ENCODE peak calls at places on chromosomes 3 and 15, in five cellular contexts. G is neural progenitor cell, J is iPS DF 6.9, P is cardiac muscle cell, N is heart left ventricle. V is an unnamed sample.

GRCh38 chr15:92892201-92892555 is 7.9 kb upstream of the CHD2 start:
- DNase-seq in G (no peak), J (no peak), P (no peak), N (no peak), V (no peak)

GRCh38 chr15:93058904-93059427 is 30.0 kb downstream of the RGMA start:
- DNase-seq in G (no peak), J (no peak), P (no peak), N (no peak), V (no peak)

GRCh38 chr3:65439641-65440040 is 599.1 kb downstream of the MAGI1 start:
- DNase-seq in G (peak), J (peak), P (peak), N (no peak), V (no peak)

GRCh38 chr15:99426431-99427105 is 139.2 kb upstream of the MEF2A start:
- DNase-seq in G (no peak), J (no peak), P (no peak), N (peak), V (no peak)

GRCh38 chr3:123324880-123325765 is 123.4 kb downstream of the SEC22A start:
- DNase-seq in G (no peak), J (no peak), P (no peak), N (peak), V (no peak)

GRCh38 chr3:62128028-62128427 is 245.3 kb downstream of the FEZF2 start:
- DNase-seq in G (no peak), J (no peak), P (peak), N (no peak), V (no peak)

GRCh38 chr15:75532413-75533250 is 46.5 kb downstream of the PTPN9 start:
- DNase-seq in G (peak), J (peak), P (peak), N (peak), V (peak)

GRCh38 chr3:36993326-36994283 is at the start of gene MLH1:
- DNase-seq in G (peak), J (peak), P (peak), N (peak), V (peak)

GRCh38 chr3:71172951-71173350 is 410.6 kb downstream of the FOXP1 start:
- DNase-seq in G (no peak), J (no peak), P (peak), N (no peak), V (no peak)

GRCh38 chr3:128591728-128592426 is 58.7 kb downstream of the RPN1 start:
- DNase-seq in G (no peak), J (no peak), P (no peak), N (no peak), V (no peak)

GRCh38 chr15:92938387-92938786 is 38.3 kb downstream of the CHD2 start:
- DNase-seq in G (no peak), J (no peak), P (no peak), N (no peak), V (no peak)

GRCh38 chr15:40594429-40594836 is 384 bp downstream of the KNL1 start:
- DNase-seq in G (peak), J (peak), P (peak), N (peak), V (no peak)

GRCh38 chr3:197881601-197882000 is 68.4 kb upstream of the RPL35A start:
- DNase-seq in G (peak), J (no peak), P (no peak), N (no peak), V (no peak)

GRCh38 chr3:71148455-71149060 is 435.0 kb downstream of the FOXP1 start:
- DNase-seq in G (no peak), J (no peak), P (no peak), N (no peak), V (no peak)

GRCh38 chr3:190076138-190076537 is 44.6 kb downstream of the P3H2 start:
- DNase-seq in G (no peak), J (no peak), P (peak), N (no peak), V (no peak)

GRCh38 chr3:153669527-153669926 is 451.7 kb upstream of the ARHGEF26 start:
- DNase-seq in G (no peak), J (no peak), P (no peak), N (no peak), V (no peak)

GRCh38 chr3:117278424-117279190 is 569.0 kb downstream of the TUSC7 start:
- DNase-seq in G (no peak), J (no peak), P (peak), N (no peak), V (no peak)

GRCh38 chr15:67133738-67134576 is 68.6 kb downstream of the SMAD3 start:
- DNase-seq in G (peak), J (no peak), P (peak), N (no peak), V (no peak)

GRCh38 chr15:73110246-73110645 is 58.0 kb downstream of the NEO1 start:
- DNase-seq in G (no peak), J (no peak), P (no peak), N (no peak), V (no peak)

GRCh38 chr3:53493997-53494791 is at the start of gene CACNA1D:
- DNase-seq in G (peak), J (peak), P (peak), N (no peak), V (no peak)

GRCh38 chr3:116059421-116060096 is 385.7 kb downstream of the LSAMP start:
- DNase-seq in G (peak), J (peak), P (peak), N (no peak), V (no peak)

GRCh38 chr3:190585771-190586630 is 72.1 kb downstream of the IL1RAP start:
- DNase-seq in G (peak), J (no peak), P (peak), N (no peak), V (peak)

GRCh38 chr3:81295906-81296305 is 465.5 kb downstream of the GBE1 start:
- DNase-seq in G (no peak), J (no peak), P (no peak), N (no peak), V (no peak)

GRCh38 chr3:127690106-127690505 is 17.4 kb downstream of the ABTB1 start:
- DNase-seq in G (no peak), J (no peak), P (peak), N (peak), V (no peak)

GRCh38 chr3:172177803-172178316 is 138.5 kb downstream of the FNDC3B start:
- DNase-seq in G (no peak), J (no peak), P (no peak), N (no peak), V (no peak)
- H3K27ac ChIP-seq in G (no peak), J (no peak), P (no peak), N (no peak), V (no peak)

GRCh38 chr15:55284461-55284860 is 5.2 kb downstream of the RAB27A start:
- DNase-seq in G (no peak), J (no peak), P (no peak), N (no peak), V (no peak)

GRCh38 chr15:55290361-55291057 is 896 bp upstream of the RAB27A start:
- DNase-seq in G (peak), J (peak), P (peak), N (peak), V (peak)

GRCh38 chr15:55288006-55288717 is 1.5 kb downstream of the RAB27A start:
- DNase-seq in G (no peak), J (no peak), P (no peak), N (no peak), V (no peak)

GRCh38 chr15:55289011-55289572 is 521 bp downstream of the RAB27A start:
- DNase-seq in G (peak), J (no peak), P (peak), N (no peak), V (peak)

DNA sequence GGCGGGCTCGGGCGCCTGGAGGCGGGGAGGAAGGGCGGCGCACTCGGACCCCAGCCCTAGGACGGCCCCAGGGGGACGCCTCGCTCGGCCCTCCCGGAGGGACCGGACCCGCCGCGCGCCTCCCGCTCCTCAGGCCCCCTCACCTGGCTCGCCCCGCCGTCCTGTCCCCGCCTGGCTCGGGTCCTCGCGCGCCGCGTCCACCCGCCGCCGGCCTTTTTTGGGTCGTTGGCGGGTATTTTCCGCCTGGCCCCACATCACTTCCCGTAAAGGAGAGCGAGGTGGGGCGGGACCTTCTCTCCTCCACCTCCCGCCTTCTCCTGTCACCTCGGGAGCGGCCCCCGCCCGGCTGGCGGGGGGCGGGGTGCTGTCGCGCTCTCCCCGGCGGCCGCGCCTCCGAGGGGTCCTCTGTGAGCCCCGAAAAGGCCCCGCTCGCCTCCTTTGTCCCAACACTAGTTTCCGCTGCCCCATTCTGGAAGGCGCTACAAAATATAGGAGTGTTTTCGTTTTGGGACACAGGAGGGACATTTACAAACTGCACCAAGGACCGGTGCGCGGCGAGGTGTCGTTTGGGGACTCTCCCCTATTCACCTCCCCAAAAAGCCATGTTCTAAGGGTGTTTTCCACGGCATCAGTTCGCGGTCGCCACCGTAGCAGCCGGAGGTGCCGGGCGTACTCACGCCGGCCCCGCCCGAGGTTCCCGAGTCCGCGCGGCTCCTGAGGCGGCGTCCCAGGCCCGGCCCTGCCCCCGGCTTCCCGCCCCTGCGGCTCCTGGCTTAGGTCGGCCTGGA is at the start of gene RAB27A:
- DNase-seq in G (peak), J (peak), P (peak), N (peak), V (peak)
- H3K27ac ChIP-seq in G (no peak), J (no peak), P (peak), N (peak), V (peak)

DNA sequence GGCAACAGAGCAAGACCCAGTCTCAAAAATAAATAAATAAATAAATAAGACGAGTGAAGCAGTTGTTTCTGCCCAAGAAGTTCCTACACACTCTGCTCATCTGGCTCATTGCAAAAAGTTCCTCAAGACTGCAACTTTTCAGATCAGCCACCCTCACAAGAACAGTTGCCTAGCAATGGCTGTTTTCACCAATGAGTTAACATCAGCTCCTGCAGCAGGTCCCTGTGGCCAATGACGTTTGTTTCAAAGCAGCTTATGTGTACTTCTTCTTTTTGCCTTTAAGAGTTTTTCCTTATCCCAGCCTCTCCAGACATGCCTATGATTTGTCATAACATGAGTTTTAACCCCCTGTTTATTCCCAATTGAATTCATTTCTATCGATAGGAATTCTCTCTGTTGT is 118.4 kb upstream of the SPRED1 start:
- DNase-seq in G (no peak), J (no peak), P (no peak), N (no peak), V (peak)
- H3K27ac ChIP-seq in G (no peak), J (no peak), P (no peak), N (no peak), V (no peak)

GRCh38 chr3:148736086-148736485 is 38.4 kb downstream of the AGTR1 start:
- DNase-seq in G (no peak), J (no peak), P (no peak), N (no peak), V (no peak)
- H3K27ac ChIP-seq in G (no peak), J (no peak), P (no peak), N (no peak), V (no peak)

GRCh38 chr3:177053107-177053506 is 144.2 kb downstream of the TBL1XR1 start:
- DNase-seq in G (no peak), J (no peak), P (no peak), N (no peak), V (no peak)
- H3K27ac ChIP-seq in G (no peak), J (no peak), P (peak), N (no peak), V (no peak)

GRCh38 chr15:74193305-74193718 is 9.3 kb downstream of the STRA6 start:
- DNase-seq in G (no peak), J (no peak), P (peak), N (no peak), V (no peak)
- H3K27ac ChIP-seq in G (no peak), J (no peak), P (no peak), N (no peak), V (no peak)

DNA sequence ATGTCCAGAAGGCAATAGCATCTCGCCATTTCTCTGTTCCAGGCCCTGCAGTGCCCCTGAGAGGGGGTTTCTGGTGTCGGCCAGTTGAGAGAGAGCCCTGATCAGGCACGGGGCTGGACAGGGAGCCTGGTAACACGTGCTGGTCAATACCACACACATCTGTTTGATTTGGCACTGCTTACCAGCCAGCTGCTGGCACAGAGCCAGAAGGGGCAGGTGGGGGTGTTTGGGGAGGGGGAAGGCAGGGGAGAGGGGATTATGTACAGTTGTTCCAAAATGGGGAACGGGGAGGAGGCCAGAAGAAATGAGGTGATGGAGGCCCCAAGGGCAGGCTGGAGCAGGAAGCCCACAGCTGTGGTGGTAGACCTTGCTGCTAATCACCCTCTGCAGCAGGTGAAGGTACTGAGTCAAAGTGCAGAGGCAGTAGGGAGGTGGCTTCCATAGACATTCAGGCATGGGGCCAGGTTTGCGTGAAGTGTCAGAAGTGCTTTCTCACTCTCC is 153.5 kb upstream of the LPP start:
- DNase-seq in G (no peak), J (no peak), P (no peak), N (no peak), V (no peak)
- H3K27ac ChIP-seq in G (no peak), J (no peak), P (no peak), N (no peak), V (no peak)

GRCh38 chr3:195508185-195508584 is 34.9 kb downstream of the PPP1R2 start:
- DNase-seq in G (no peak), J (no peak), P (no peak), N (no peak), V (no peak)

GRCh38 chr3:195517030-195517429 is 26.1 kb downstream of the PPP1R2 start:
- DNase-seq in G (no peak), J (no peak), P (no peak), N (no peak), V (no peak)

GRCh38 chr3:195512798-195513345 is 30.3 kb downstream of the PPP1R2 start:
- DNase-seq in G (no peak), J (no peak), P (no peak), N (no peak), V (no peak)

GRCh38 chr3:195511136-195511535 is 32.0 kb downstream of the PPP1R2 start:
- DNase-seq in G (no peak), J (no peak), P (no peak), N (no peak), V (no peak)
- H3K27ac ChIP-seq in G (no peak), J (no peak), P (no peak), N (no peak), V (no peak)

DNA sequence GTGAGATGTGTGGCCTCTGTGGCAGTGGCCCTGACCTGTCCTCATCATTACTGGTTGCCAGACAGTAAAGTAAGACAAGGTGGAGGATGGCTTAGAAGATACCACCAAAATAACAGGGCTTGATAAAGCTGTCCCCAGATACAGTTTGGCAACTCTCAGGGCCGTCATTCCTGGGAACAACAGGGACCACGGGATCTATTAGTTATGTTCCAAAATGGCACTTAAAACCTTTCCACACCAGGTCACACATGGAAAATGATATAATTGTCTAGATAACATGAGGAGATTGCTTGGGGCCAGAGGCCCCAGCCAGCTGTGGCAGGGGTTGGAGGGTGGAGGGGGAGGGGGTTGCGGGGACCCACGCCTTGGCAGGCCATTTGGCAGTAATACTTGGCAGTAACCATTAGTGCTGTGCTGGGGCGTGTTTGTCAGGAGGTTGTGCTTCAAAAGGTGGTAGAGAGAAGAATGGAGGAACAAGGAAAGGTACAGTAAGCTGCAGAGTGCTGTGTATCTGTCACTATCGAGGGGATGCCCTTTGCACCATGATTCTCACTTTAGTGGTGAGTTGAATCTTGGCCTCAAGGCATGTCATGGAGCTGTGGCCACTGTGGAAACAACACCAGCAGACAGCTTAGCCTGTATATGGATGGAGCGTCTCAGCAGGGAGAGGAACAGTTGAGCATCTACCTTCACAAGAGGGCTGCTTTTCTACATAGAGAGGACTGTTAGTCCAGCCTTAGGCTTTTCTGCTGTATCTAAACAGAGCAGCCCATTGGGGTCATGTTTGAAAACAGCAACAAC is 14.0 kb downstream of the PLCL2 start:
- DNase-seq in G (no peak), J (no peak), P (no peak), N (peak), V (no peak)
- H3K27ac ChIP-seq in G (no peak), J (no peak), P (peak), N (peak), V (peak)

GRCh38 chr3:124599779-124600693 is 130.2 kb upstream of the UMPS start:
- DNase-seq in G (no peak), J (no peak), P (no peak), N (no peak), V (no peak)
- H3K27ac ChIP-seq in G (no peak), J (no peak), P (peak), N (peak), V (peak)

V was measured in right atrium auricular region.